ENCODE peak calls at places on chromosomes 12 and 14, in five cellular contexts. R is hepatic stellate cell, K is KG1, U is NCI-H748 treated with DMSO at 0.1 percent for 48 hours, F is GM13977. H is an unnamed sample.
A peak's percentile ranks its signal among the peaks of the same experiment; 100 is the strongest.

GRCh38 chr12:77847665-77848431 is 17.2 kb downstream of the NAV3 start:
- DNase-seq in K (no peak), R (peak; percentile 43), F (no peak), U (no peak), H (no peak)

GRCh38 chr12:123267991-123268843 is 3.4 kb downstream of the CDK2AP1 start:
- DNase-seq in R (no peak), U (no peak), K (peak; percentile 33), F (no peak), H (no peak)

GRCh38 chr12:99390707-99391106 is 256.8 kb upstream of the GARIN6 start:
- DNase-seq in U (no peak), F (no peak), K (no peak), R (no peak), H (no peak)

GRCh38 chr14:68792830-68793733 is at the start of gene ZFP36L1:
- DNase-seq in F (peak; percentile 91), U (no peak), R (peak; percentile 90), K (peak; percentile 92), H (peak; percentile 84)

GRCh38 chr14:74495356-74495755 is 1.8 kb downstream of the ISCA2 start:
- DNase-seq in F (no peak), K (no peak), U (no peak), R (no peak), H (no peak)

GRCh38 chr12:96416033-96416790 is 16.0 kb upstream of the CDK17 start:
- DNase-seq in F (no peak), R (no peak), U (no peak), K (no peak), H (no peak)

GRCh38 chr14:64954491-64955240 is 12.1 kb upstream of the GPX2 start:
- DNase-seq in F (no peak), U (no peak), K (no peak), R (no peak), H (no peak)

GRCh38 chr14:55789442-55789841 is 209.4 kb downstream of the KTN1 start:
- DNase-seq in K (no peak), R (no peak), U (no peak), F (no peak), H (no peak)

GRCh38 chr12:104465379-104465778 is 8.6 kb downstream of the CHST11 start:
- DNase-seq in K (no peak), U (no peak), F (no peak), R (no peak), H (no peak)

GRCh38 chr14:92503756-92504491 is 9.7 kb upstream of the RIN3 start:
- DNase-seq in K (no peak), F (no peak), U (no peak), R (peak; percentile 78), H (no peak)

GRCh38 chr12:116136340-116136739 is 141.2 kb downstream of the MED13L start:
- DNase-seq in F (no peak), K (no peak), U (no peak), R (peak; percentile 24), H (no peak)

GRCh38 chr12:79374543-79374942 is 316.2 kb downstream of the PAWR start:
- DNase-seq in K (no peak), F (no peak), R (no peak), U (no peak), H (no peak)

GRCh38 chr12:130619378-130619970 is 96.6 kb downstream of the RIMBP2 start:
- DNase-seq in R (no peak), K (no peak), U (no peak), F (no peak), H (no peak)

GRCh38 chr12:92859650-92860386 is 69.3 kb downstream of the EEA1 start:
- DNase-seq in R (no peak), F (no peak), K (no peak), U (peak; percentile 99), H (no peak)

GRCh38 chr14:102900631-102901571 is 21.6 kb upstream of the AMN start:
- DNase-seq in R (no peak), F (peak; percentile 82), K (no peak), U (no peak), H (no peak)

GRCh38 chr12:16349132-16349463 is 1.7 kb downstream of the MGST1 start:
- DNase-seq in F (no peak), U (no peak), K (no peak), R (peak; percentile 33), H (no peak)

GRCh38 chr12:94553130-94553519 is 93.5 kb upstream of the CEP83 start:
- DNase-seq in K (no peak), F (no peak), R (no peak), U (no peak), H (no peak)

GRCh38 chr12:26124491-26125450 is at the start of gene BHLHE41:
- DNase-seq in F (peak; percentile 47), U (peak; percentile 9), K (no peak), R (peak; percentile 71), H (peak; percentile 57)

GRCh38 chr14:71555654-71556559 is 376.3 kb upstream of the RGS6 start:
- DNase-seq in U (peak; percentile 61), K (no peak), R (no peak), F (peak; percentile 42), H (no peak)

GRCh38 chr12:115103884-115104883 is 420.2 kb upstream of the TBX3 start:
- DNase-seq in U (no peak), K (no peak), F (no peak), R (peak; percentile 11), H (no peak)

GRCh38 chr14:105865904-105866840 is 339.8 kb downstream of the TMEM121 start:
- DNase-seq in K (no peak), R (no peak), U (no peak), F (no peak), H (peak; percentile 5)

GRCh38 chr12:62933871-62934798 is 815 bp downstream of the PPM1H start:
- DNase-seq in R (peak; percentile 50), F (peak; percentile 55), K (no peak), U (peak; percentile 27), H (no peak)

GRCh38 chr12:112979281-112979680 is 962 bp downstream of the OAS2 start:
- DNase-seq in U (no peak), R (no peak), K (no peak), F (peak; percentile 24), H (no peak)

GRCh38 chr14:95961481-95961880 is 77.7 kb upstream of the C14orf132 start:
- DNase-seq in K (no peak), F (no peak), R (no peak), U (no peak), H (no peak)

GRCh38 chr14:99260116-99260515 is 11.9 kb downstream of the BCL11B start:
- DNase-seq in F (no peak), K (no peak), U (no peak), R (no peak), H (no peak)

GRCh38 chr14:47917344-47917954 is 242.0 kb upstream of the MDGA2 start:
- DNase-seq in R (no peak), U (no peak), F (peak; percentile 8), K (no peak), H (peak; percentile 20)

GRCh38 chr12:102966200-102966941 is 8.9 kb downstream of the ASCL1 start:
- DNase-seq in F (no peak), R (no peak), U (no peak), K (no peak), H (no peak)

GRCh38 chr14:50013934-50014333 is 102.4 kb downstream of the VCPKMT start:
- DNase-seq in R (no peak), K (no peak), F (no peak), U (no peak), H (no peak)

GRCh38 chr12:27319848-27320247 is 12.8 kb upstream of the BMAL2 start:
- DNase-seq in F (no peak), K (no peak), R (no peak), U (no peak), H (no peak)

GRCh38 chr14:94612174-94612573 is at the start of gene SERPINA3:
- DNase-seq in K (no peak), U (no peak), R (no peak), F (no peak), H (no peak)

GRCh38 chr14:69941768-69942742 is 62.8 kb downstream of the SMOC1 start:
- DNase-seq in F (no peak), R (no peak), K (no peak), U (no peak), H (no peak)

GRCh38 chr12:50621435-50622304 is 116.9 kb downstream of the DIP2B start:
- DNase-seq in R (no peak), F (no peak), U (no peak), K (no peak), H (no peak)

GRCh38 chr12:98998697-98999299 is 353.7 kb downstream of the APAF1 start:
- DNase-seq in K (no peak), R (peak; percentile 27), F (peak; percentile 53), U (peak; percentile 55), H (no peak)

GRCh38 chr14:103133213-103134140 is 10.2 kb downstream of the TNFAIP2 start:
- DNase-seq in R (no peak), K (no peak), U (no peak), F (no peak), H (no peak)

GRCh38 chr14:100540141-100540925 is 46.9 kb downstream of the BEGAIN start:
- DNase-seq in R (no peak), F (no peak), U (no peak), K (no peak), H (no peak)

GRCh38 chr12:15684896-15685658 is 104.1 kb downstream of the EPS8 start:
- DNase-seq in R (no peak), F (no peak), K (no peak), U (no peak), H (no peak)

GRCh38 chr12:109020136-109020535 is 732 bp downstream of the SVOP start:
- DNase-seq in F (no peak), K (no peak), U (no peak), R (no peak), H (no peak)

GRCh38 chr12:121894633-121895032 is 6.0 kb downstream of the PSMD9 start:
- DNase-seq in K (no peak), R (no peak), U (no peak), F (no peak), H (no peak)

GRCh38 chr12:105945935-105946334 is 192.8 kb downstream of the NUAK1 start:
- DNase-seq in F (no peak), U (no peak), K (no peak), R (no peak), H (no peak)

GRCh38 chr14:66746316-66747006 is 238.5 kb downstream of the GPHN start:
- DNase-seq in U (no peak), F (peak; percentile 10), R (peak; percentile 11), K (peak; percentile 16), H (no peak)